ENCODE peak calls at places on chromosomes 4 and X, in eight cellular contexts. One of them, this sample, is unnamed.

GRCh38 chrX:111352424-111352823 is 59.6 kb downstream of the DCX start:
- DNase-seq in fibroblast of lung: peak
- DNase-seq in fibroblast of mammary gland: peak
- DNase-seq in H9: no peak
- DNase-seq in endodermal cell: no peak
- DNase-seq in cardiac fibroblast: peak
- DNase-seq in AG09309: no peak
- DNase-seq in neural progenitor cell: no peak
- DNase-seq in this sample: no peak

GRCh38 chr4:86493460-86493859 is 100.7 kb upstream of the PTPN13 start:
- DNase-seq in fibroblast of lung: peak
- DNase-seq in fibroblast of mammary gland: peak
- DNase-seq in H9: no peak
- DNase-seq in endodermal cell: no peak
- DNase-seq in cardiac fibroblast: peak
- DNase-seq in AG09309: peak
- DNase-seq in neural progenitor cell: no peak
- DNase-seq in this sample: peak

GRCh38 chrX:56033495-56034180 is 198.5 kb upstream of the KLF8 start:
- DNase-seq in fibroblast of lung: no peak
- DNase-seq in fibroblast of mammary gland: no peak
- DNase-seq in H9: no peak
- DNase-seq in endodermal cell: no peak
- DNase-seq in cardiac fibroblast: no peak
- DNase-seq in AG09309: no peak
- DNase-seq in neural progenitor cell: no peak
- DNase-seq in this sample: no peak

GRCh38 chr4:89000844-89001360 is 56.1 kb downstream of the FAM13A start:
- DNase-seq in fibroblast of lung: peak
- DNase-seq in fibroblast of mammary gland: peak
- DNase-seq in H9: no peak
- DNase-seq in endodermal cell: no peak
- DNase-seq in cardiac fibroblast: peak
- DNase-seq in AG09309: no peak
- DNase-seq in neural progenitor cell: no peak
- DNase-seq in this sample: no peak

GRCh38 chr4:152680988-152681731 is 1.4 kb upstream of the TMEM154 start:
- DNase-seq in fibroblast of lung: peak
- DNase-seq in fibroblast of mammary gland: peak
- DNase-seq in H9: no peak
- DNase-seq in endodermal cell: peak
- DNase-seq in cardiac fibroblast: peak
- DNase-seq in AG09309: no peak
- DNase-seq in neural progenitor cell: no peak
- DNase-seq in this sample: peak

GRCh38 chr4:67762091-67762490 is 7.9 kb upstream of the GNRHR start:
- DNase-seq in fibroblast of lung: peak
- DNase-seq in fibroblast of mammary gland: peak
- DNase-seq in H9: no peak
- DNase-seq in endodermal cell: no peak
- DNase-seq in cardiac fibroblast: peak
- DNase-seq in AG09309: no peak
- DNase-seq in neural progenitor cell: no peak
- DNase-seq in this sample: no peak

GRCh38 chrX:71514367-71515038 is 18.4 kb upstream of the OGT start:
- DNase-seq in fibroblast of lung: no peak
- DNase-seq in fibroblast of mammary gland: no peak
- DNase-seq in H9: no peak
- DNase-seq in endodermal cell: no peak
- DNase-seq in cardiac fibroblast: no peak
- DNase-seq in AG09309: no peak
- DNase-seq in neural progenitor cell: no peak
- DNase-seq in this sample: no peak

GRCh38 chr4:124060261-124060918 is 652.1 kb downstream of the ANKRD50 start:
- DNase-seq in fibroblast of lung: peak
- DNase-seq in fibroblast of mammary gland: peak
- DNase-seq in H9: no peak
- DNase-seq in endodermal cell: no peak
- DNase-seq in cardiac fibroblast: peak
- DNase-seq in AG09309: no peak
- DNase-seq in neural progenitor cell: no peak
- DNase-seq in this sample: no peak

GRCh38 chr4:25535701-25536473 is 119.8 kb upstream of the SLC34A2 start:
- DNase-seq in fibroblast of lung: no peak
- DNase-seq in fibroblast of mammary gland: no peak
- DNase-seq in H9: no peak
- DNase-seq in endodermal cell: peak
- DNase-seq in cardiac fibroblast: peak
- DNase-seq in AG09309: no peak
- DNase-seq in neural progenitor cell: no peak
- DNase-seq in this sample: no peak

GRCh38 chr4:42401171-42401570 is 3.9 kb downstream of the SHISA3 start:
- DNase-seq in fibroblast of lung: no peak
- DNase-seq in fibroblast of mammary gland: no peak
- DNase-seq in H9: no peak
- DNase-seq in endodermal cell: peak
- DNase-seq in cardiac fibroblast: no peak
- DNase-seq in AG09309: no peak
- DNase-seq in neural progenitor cell: peak
- DNase-seq in this sample: no peak

GRCh38 chr4:74539043-74539790 is 94.3 kb downstream of the AREG start:
- DNase-seq in fibroblast of lung: peak
- DNase-seq in fibroblast of mammary gland: peak
- DNase-seq in H9: no peak
- DNase-seq in endodermal cell: no peak
- DNase-seq in cardiac fibroblast: peak
- DNase-seq in AG09309: no peak
- DNase-seq in neural progenitor cell: no peak
- DNase-seq in this sample: no peak

GRCh38 chr4:169070071-169070894 is 60.2 kb upstream of the CBR4 start:
- DNase-seq in fibroblast of lung: peak
- DNase-seq in fibroblast of mammary gland: peak
- DNase-seq in H9: peak
- DNase-seq in endodermal cell: peak
- DNase-seq in cardiac fibroblast: peak
- DNase-seq in AG09309: peak
- DNase-seq in neural progenitor cell: peak
- DNase-seq in this sample: peak

GRCh38 chrX:154649864-154650510 is 3.4 kb downstream of the CTAG2 start:
- DNase-seq in fibroblast of lung: no peak
- DNase-seq in fibroblast of mammary gland: no peak
- DNase-seq in H9: no peak
- DNase-seq in endodermal cell: no peak
- DNase-seq in cardiac fibroblast: no peak
- DNase-seq in AG09309: no peak
- DNase-seq in neural progenitor cell: no peak
- DNase-seq in this sample: peak

GRCh38 chr4:174069848-174070330 is 213.6 kb downstream of the FBXO8 start:
- DNase-seq in fibroblast of lung: no peak
- DNase-seq in fibroblast of mammary gland: no peak
- DNase-seq in H9: no peak
- DNase-seq in endodermal cell: no peak
- DNase-seq in cardiac fibroblast: no peak
- DNase-seq in AG09309: no peak
- DNase-seq in neural progenitor cell: no peak
- DNase-seq in this sample: no peak

GRCh38 chr4:184937745-184938144 is 80.5 kb upstream of the HELT start:
- DNase-seq in fibroblast of lung: no peak
- DNase-seq in fibroblast of mammary gland: peak
- DNase-seq in H9: no peak
- DNase-seq in endodermal cell: no peak
- DNase-seq in cardiac fibroblast: no peak
- DNase-seq in AG09309: no peak
- DNase-seq in neural progenitor cell: peak
- DNase-seq in this sample: no peak

GRCh38 chrX:118254611-118255010 is 91.3 kb upstream of the WDR44 start:
- DNase-seq in fibroblast of lung: peak
- DNase-seq in fibroblast of mammary gland: peak
- DNase-seq in H9: peak
- DNase-seq in endodermal cell: peak
- DNase-seq in cardiac fibroblast: peak
- DNase-seq in AG09309: no peak
- DNase-seq in neural progenitor cell: peak
- DNase-seq in this sample: peak

GRCh38 chr4:105637409-105638258 is 70.9 kb downstream of the INTS12 start:
- DNase-seq in fibroblast of lung: peak
- DNase-seq in fibroblast of mammary gland: peak
- DNase-seq in H9: no peak
- DNase-seq in endodermal cell: no peak
- DNase-seq in cardiac fibroblast: peak
- DNase-seq in AG09309: no peak
- DNase-seq in neural progenitor cell: peak
- DNase-seq in this sample: no peak

GRCh38 chr4:3302786-3303444 is 10.1 kb downstream of the RGS12 start:
- DNase-seq in fibroblast of lung: no peak
- DNase-seq in fibroblast of mammary gland: no peak
- DNase-seq in H9: peak
- DNase-seq in endodermal cell: peak
- DNase-seq in cardiac fibroblast: no peak
- DNase-seq in AG09309: no peak
- DNase-seq in neural progenitor cell: no peak
- DNase-seq in this sample: peak

GRCh38 chr4:160319221-160319867 is 1216.5 kb downstream of the RAPGEF2 start:
- DNase-seq in fibroblast of lung: peak
- DNase-seq in fibroblast of mammary gland: no peak
- DNase-seq in H9: no peak
- DNase-seq in endodermal cell: peak
- DNase-seq in cardiac fibroblast: no peak
- DNase-seq in AG09309: no peak
- DNase-seq in neural progenitor cell: no peak
- DNase-seq in this sample: no peak

GRCh38 chrX:72021975-72022374 is 109.7 kb downstream of the RTL5 start:
- DNase-seq in fibroblast of lung: no peak
- DNase-seq in fibroblast of mammary gland: peak
- DNase-seq in H9: peak
- DNase-seq in endodermal cell: peak
- DNase-seq in cardiac fibroblast: no peak
- DNase-seq in AG09309: no peak
- DNase-seq in neural progenitor cell: peak
- DNase-seq in this sample: no peak

GRCh38 chr4:79042079-79042674 is 102.9 kb upstream of the PAQR3 start:
- DNase-seq in fibroblast of lung: peak
- DNase-seq in fibroblast of mammary gland: peak
- DNase-seq in H9: no peak
- DNase-seq in endodermal cell: no peak
- DNase-seq in cardiac fibroblast: peak
- DNase-seq in AG09309: no peak
- DNase-seq in neural progenitor cell: peak
- DNase-seq in this sample: peak

GRCh38 chr4:105415281-105415744 is 58.5 kb downstream of the PPA2 start:
- DNase-seq in fibroblast of lung: no peak
- DNase-seq in fibroblast of mammary gland: no peak
- DNase-seq in H9: no peak
- DNase-seq in endodermal cell: no peak
- DNase-seq in cardiac fibroblast: no peak
- DNase-seq in AG09309: no peak
- DNase-seq in neural progenitor cell: no peak
- DNase-seq in this sample: no peak

GRCh38 chr4:121555315-121556107 is 141.3 kb downstream of the ANXA5 start:
- DNase-seq in fibroblast of lung: no peak
- DNase-seq in fibroblast of mammary gland: peak
- DNase-seq in H9: no peak
- DNase-seq in endodermal cell: no peak
- DNase-seq in cardiac fibroblast: no peak
- DNase-seq in AG09309: no peak
- DNase-seq in neural progenitor cell: no peak
- DNase-seq in this sample: no peak

GRCh38 chr4:1789552-1789951 is 3.5 kb upstream of the FGFR3 start:
- DNase-seq in fibroblast of lung: no peak
- DNase-seq in fibroblast of mammary gland: no peak
- DNase-seq in H9: no peak
- DNase-seq in endodermal cell: no peak
- DNase-seq in cardiac fibroblast: no peak
- DNase-seq in AG09309: no peak
- DNase-seq in neural progenitor cell: no peak
- DNase-seq in this sample: no peak

GRCh38 chr4:169665039-169665732 is 44.8 kb downstream of the CLCN3 start:
- DNase-seq in fibroblast of lung: peak
- DNase-seq in fibroblast of mammary gland: no peak
- DNase-seq in H9: no peak
- DNase-seq in endodermal cell: no peak
- DNase-seq in cardiac fibroblast: no peak
- DNase-seq in AG09309: no peak
- DNase-seq in neural progenitor cell: no peak
- DNase-seq in this sample: no peak

GRCh38 chr4:126582737-126583136 is 1050.0 kb upstream of the INTU start:
- DNase-seq in fibroblast of lung: no peak
- DNase-seq in fibroblast of mammary gland: peak
- DNase-seq in H9: peak
- DNase-seq in endodermal cell: peak
- DNase-seq in cardiac fibroblast: no peak
- DNase-seq in AG09309: no peak
- DNase-seq in neural progenitor cell: peak
- DNase-seq in this sample: no peak
- TF ChIP-seq CTCF in fibroblast of lung: peak
- TF ChIP-seq CTCF in fibroblast of mammary gland: peak
- TF ChIP-seq CTCF in H9: peak
- TF ChIP-seq CTCF in endodermal cell: peak
- TF ChIP-seq CTCF in cardiac fibroblast: peak
- TF ChIP-seq CTCF in AG09309: peak
- TF ChIP-seq CTCF in neural progenitor cell: peak
- TF ChIP-seq CTCF in this sample: no peak

GRCh38 chrX:112874140-112874539 is 33.5 kb upstream of the AMOT start:
- DNase-seq in fibroblast of lung: peak
- DNase-seq in fibroblast of mammary gland: peak
- DNase-seq in H9: no peak
- DNase-seq in endodermal cell: no peak
- DNase-seq in cardiac fibroblast: peak
- DNase-seq in AG09309: no peak
- DNase-seq in neural progenitor cell: no peak
- DNase-seq in this sample: no peak
- TF ChIP-seq CTCF in fibroblast of lung: no peak
- TF ChIP-seq CTCF in fibroblast of mammary gland: no peak
- TF ChIP-seq CTCF in H9: peak
- TF ChIP-seq CTCF in endodermal cell: peak
- TF ChIP-seq CTCF in cardiac fibroblast: no peak
- TF ChIP-seq CTCF in AG09309: no peak
- TF ChIP-seq CTCF in neural progenitor cell: peak
- TF ChIP-seq CTCF in this sample: no peak

GRCh38 chr4:54107951-54108740 is 8.2 kb downstream of the GSX2 start:
- DNase-seq in fibroblast of lung: no peak
- DNase-seq in fibroblast of mammary gland: no peak
- DNase-seq in H9: peak
- DNase-seq in endodermal cell: peak
- DNase-seq in cardiac fibroblast: no peak
- DNase-seq in AG09309: no peak
- DNase-seq in neural progenitor cell: peak
- DNase-seq in this sample: no peak
- TF ChIP-seq CTCF in fibroblast of lung: no peak
- TF ChIP-seq CTCF in fibroblast of mammary gland: no peak
- TF ChIP-seq CTCF in H9: peak
- TF ChIP-seq CTCF in endodermal cell: peak
- TF ChIP-seq CTCF in cardiac fibroblast: peak
- TF ChIP-seq CTCF in AG09309: no peak
- TF ChIP-seq CTCF in neural progenitor cell: peak
- TF ChIP-seq CTCF in this sample: peak

DNA sequence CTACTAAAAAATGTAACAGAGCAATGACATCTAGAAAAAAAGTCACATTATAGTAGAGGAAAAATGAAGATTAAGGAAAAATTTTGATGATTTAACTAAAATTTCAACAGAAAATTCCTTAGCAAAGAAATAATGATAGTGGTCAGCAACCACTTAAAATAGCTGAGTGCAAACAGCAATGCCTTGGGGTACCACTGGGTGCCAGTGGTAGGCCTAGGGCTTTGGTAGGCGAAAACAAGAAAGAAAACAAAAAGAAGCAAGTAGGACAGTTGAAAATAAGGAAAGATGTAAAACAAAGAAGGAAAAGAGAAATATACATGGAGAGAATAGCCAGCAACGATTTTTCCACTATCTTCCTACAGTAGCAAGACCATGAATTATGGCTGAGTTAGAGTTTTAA is 313.5 kb upstream of the IRS4 start:
- DNase-seq in fibroblast of lung: no peak
- DNase-seq in fibroblast of mammary gland: no peak
- DNase-seq in H9: peak
- DNase-seq in endodermal cell: peak
- DNase-seq in cardiac fibroblast: no peak
- DNase-seq in AG09309: no peak
- DNase-seq in neural progenitor cell: peak
- DNase-seq in this sample: no peak
- TF ChIP-seq CTCF in fibroblast of lung: no peak
- TF ChIP-seq CTCF in fibroblast of mammary gland: no peak
- TF ChIP-seq CTCF in H9: peak
- TF ChIP-seq CTCF in endodermal cell: peak
- TF ChIP-seq CTCF in cardiac fibroblast: peak
- TF ChIP-seq CTCF in AG09309: no peak
- TF ChIP-seq CTCF in neural progenitor cell: peak
- TF ChIP-seq CTCF in this sample: no peak

This sample was measured in osteoblast.